ENCODE peak calls at places on chromosomes 7 and 10, in eight cellular contexts. One of them, this sample, is unnamed.

GRCh38 chr7:77727936-77728701 is 31.9 kb downstream of the RSBN1L start:
- ATAC-seq in right cardiac atrium: peak
- ATAC-seq in stimulated activated naive CD8-positive, alpha-beta T cell treated with anti-CD3 and anti-CD28 coated beads, Interleukin-15, Interleukin-2, amounts not matched to agents 100 U/mL and 50 U/mL, for 24 hours: peak
- ATAC-seq in HCT116: no peak
- ATAC-seq in activated T-cell treated with anti-CD3 and anti-CD28 coated beads, Interleukin-2, amount 50 U/mL, for 4 hours: no peak
- ATAC-seq in upper lobe of right lung: peak
- ATAC-seq in upper lobe of left lung: no peak
- ATAC-seq in pancreas: peak
- ATAC-seq in this sample: no peak

GRCh38 chr7:100148225-100148558 is 526 bp upstream of the LAMTOR4 start:
- ATAC-seq in right cardiac atrium: no peak
- ATAC-seq in stimulated activated naive CD8-positive, alpha-beta T cell treated with anti-CD3 and anti-CD28 coated beads, Interleukin-15, Interleukin-2, amounts not matched to agents 100 U/mL and 50 U/mL, for 24 hours: no peak
- ATAC-seq in HCT116: no peak
- ATAC-seq in activated T-cell treated with anti-CD3 and anti-CD28 coated beads, Interleukin-2, amount 50 U/mL, for 4 hours: peak
- ATAC-seq in upper lobe of right lung: no peak
- ATAC-seq in upper lobe of left lung: no peak
- ATAC-seq in pancreas: peak
- ATAC-seq in this sample: no peak

GRCh38 chr10:124119933-124120332 is 26.5 kb upstream of the CHST15 start:
- ATAC-seq in right cardiac atrium: peak
- ATAC-seq in stimulated activated naive CD8-positive, alpha-beta T cell treated with anti-CD3 and anti-CD28 coated beads, Interleukin-15, Interleukin-2, amounts not matched to agents 100 U/mL and 50 U/mL, for 24 hours: no peak
- ATAC-seq in HCT116: no peak
- ATAC-seq in activated T-cell treated with anti-CD3 and anti-CD28 coated beads, Interleukin-2, amount 50 U/mL, for 4 hours: no peak
- ATAC-seq in upper lobe of right lung: peak
- ATAC-seq in upper lobe of left lung: peak
- ATAC-seq in pancreas: no peak
- ATAC-seq in this sample: peak

GRCh38 chr10:31977440-31978157 is 49.0 kb upstream of the ARHGAP12 start:
- ATAC-seq in right cardiac atrium: no peak
- ATAC-seq in stimulated activated naive CD8-positive, alpha-beta T cell treated with anti-CD3 and anti-CD28 coated beads, Interleukin-15, Interleukin-2, amounts not matched to agents 100 U/mL and 50 U/mL, for 24 hours: peak
- ATAC-seq in HCT116: no peak
- ATAC-seq in activated T-cell treated with anti-CD3 and anti-CD28 coated beads, Interleukin-2, amount 50 U/mL, for 4 hours: no peak
- ATAC-seq in upper lobe of right lung: peak
- ATAC-seq in upper lobe of left lung: peak
- ATAC-seq in pancreas: no peak
- ATAC-seq in this sample: peak

GRCh38 chr10:13328126-13328525 is 20.0 kb downstream of the SEPHS1 start:
- ATAC-seq in right cardiac atrium: no peak
- ATAC-seq in stimulated activated naive CD8-positive, alpha-beta T cell treated with anti-CD3 and anti-CD28 coated beads, Interleukin-15, Interleukin-2, amounts not matched to agents 100 U/mL and 50 U/mL, for 24 hours: no peak
- ATAC-seq in HCT116: no peak
- ATAC-seq in activated T-cell treated with anti-CD3 and anti-CD28 coated beads, Interleukin-2, amount 50 U/mL, for 4 hours: no peak
- ATAC-seq in upper lobe of right lung: no peak
- ATAC-seq in upper lobe of left lung: no peak
- ATAC-seq in pancreas: no peak
- ATAC-seq in this sample: no peak

GRCh38 chr10:49047128-49047639 is 68.1 kb downstream of the VSTM4 start:
- ATAC-seq in right cardiac atrium: no peak
- ATAC-seq in stimulated activated naive CD8-positive, alpha-beta T cell treated with anti-CD3 and anti-CD28 coated beads, Interleukin-15, Interleukin-2, amounts not matched to agents 100 U/mL and 50 U/mL, for 24 hours: no peak
- ATAC-seq in HCT116: no peak
- ATAC-seq in activated T-cell treated with anti-CD3 and anti-CD28 coated beads, Interleukin-2, amount 50 U/mL, for 4 hours: no peak
- ATAC-seq in upper lobe of right lung: no peak
- ATAC-seq in upper lobe of left lung: no peak
- ATAC-seq in pancreas: no peak
- ATAC-seq in this sample: no peak

GRCh38 chr10:103120977-103121735 is 71.9 kb downstream of the NT5C2 start:
- ATAC-seq in right cardiac atrium: peak
- ATAC-seq in stimulated activated naive CD8-positive, alpha-beta T cell treated with anti-CD3 and anti-CD28 coated beads, Interleukin-15, Interleukin-2, amounts not matched to agents 100 U/mL and 50 U/mL, for 24 hours: no peak
- ATAC-seq in HCT116: no peak
- ATAC-seq in activated T-cell treated with anti-CD3 and anti-CD28 coated beads, Interleukin-2, amount 50 U/mL, for 4 hours: no peak
- ATAC-seq in upper lobe of right lung: no peak
- ATAC-seq in upper lobe of left lung: no peak
- ATAC-seq in pancreas: no peak
- ATAC-seq in this sample: no peak

GRCh38 chr10:133364645-133365431 is 7.0 kb upstream of the FUOM start:
- ATAC-seq in right cardiac atrium: no peak
- ATAC-seq in stimulated activated naive CD8-positive, alpha-beta T cell treated with anti-CD3 and anti-CD28 coated beads, Interleukin-15, Interleukin-2, amounts not matched to agents 100 U/mL and 50 U/mL, for 24 hours: no peak
- ATAC-seq in HCT116: no peak
- ATAC-seq in activated T-cell treated with anti-CD3 and anti-CD28 coated beads, Interleukin-2, amount 50 U/mL, for 4 hours: no peak
- ATAC-seq in upper lobe of right lung: no peak
- ATAC-seq in upper lobe of left lung: no peak
- ATAC-seq in pancreas: no peak
- ATAC-seq in this sample: no peak

GRCh38 chr7:49763791-49764190 is 9.6 kb upstream of the VWC2 start:
- ATAC-seq in right cardiac atrium: no peak
- ATAC-seq in stimulated activated naive CD8-positive, alpha-beta T cell treated with anti-CD3 and anti-CD28 coated beads, Interleukin-15, Interleukin-2, amounts not matched to agents 100 U/mL and 50 U/mL, for 24 hours: no peak
- ATAC-seq in HCT116: no peak
- ATAC-seq in activated T-cell treated with anti-CD3 and anti-CD28 coated beads, Interleukin-2, amount 50 U/mL, for 4 hours: no peak
- ATAC-seq in upper lobe of right lung: no peak
- ATAC-seq in upper lobe of left lung: no peak
- ATAC-seq in pancreas: no peak
- ATAC-seq in this sample: no peak

GRCh38 chr10:22427890-22428571 is 82.7 kb downstream of the SPAG6 start:
- ATAC-seq in right cardiac atrium: peak
- ATAC-seq in stimulated activated naive CD8-positive, alpha-beta T cell treated with anti-CD3 and anti-CD28 coated beads, Interleukin-15, Interleukin-2, amounts not matched to agents 100 U/mL and 50 U/mL, for 24 hours: no peak
- ATAC-seq in HCT116: peak
- ATAC-seq in activated T-cell treated with anti-CD3 and anti-CD28 coated beads, Interleukin-2, amount 50 U/mL, for 4 hours: no peak
- ATAC-seq in upper lobe of right lung: no peak
- ATAC-seq in upper lobe of left lung: no peak
- ATAC-seq in pancreas: peak
- ATAC-seq in this sample: no peak

GRCh38 chr7:95204618-95205017 is 119.7 kb downstream of the PON1 start:
- ATAC-seq in right cardiac atrium: peak
- ATAC-seq in stimulated activated naive CD8-positive, alpha-beta T cell treated with anti-CD3 and anti-CD28 coated beads, Interleukin-15, Interleukin-2, amounts not matched to agents 100 U/mL and 50 U/mL, for 24 hours: no peak
- ATAC-seq in HCT116: no peak
- ATAC-seq in activated T-cell treated with anti-CD3 and anti-CD28 coated beads, Interleukin-2, amount 50 U/mL, for 4 hours: no peak
- ATAC-seq in upper lobe of right lung: peak
- ATAC-seq in upper lobe of left lung: no peak
- ATAC-seq in pancreas: no peak
- ATAC-seq in this sample: no peak

GRCh38 chr10:29569778-29570177 is 65.0 kb downstream of the SVIL start:
- ATAC-seq in right cardiac atrium: no peak
- ATAC-seq in stimulated activated naive CD8-positive, alpha-beta T cell treated with anti-CD3 and anti-CD28 coated beads, Interleukin-15, Interleukin-2, amounts not matched to agents 100 U/mL and 50 U/mL, for 24 hours: no peak
- ATAC-seq in HCT116: no peak
- ATAC-seq in activated T-cell treated with anti-CD3 and anti-CD28 coated beads, Interleukin-2, amount 50 U/mL, for 4 hours: no peak
- ATAC-seq in upper lobe of right lung: no peak
- ATAC-seq in upper lobe of left lung: no peak
- ATAC-seq in pancreas: no peak
- ATAC-seq in this sample: no peak

GRCh38 chr7:84528756-84529479 is 334.3 kb upstream of the SEMA3A start:
- ATAC-seq in right cardiac atrium: no peak
- ATAC-seq in stimulated activated naive CD8-positive, alpha-beta T cell treated with anti-CD3 and anti-CD28 coated beads, Interleukin-15, Interleukin-2, amounts not matched to agents 100 U/mL and 50 U/mL, for 24 hours: no peak
- ATAC-seq in HCT116: no peak
- ATAC-seq in activated T-cell treated with anti-CD3 and anti-CD28 coated beads, Interleukin-2, amount 50 U/mL, for 4 hours: no peak
- ATAC-seq in upper lobe of right lung: no peak
- ATAC-seq in upper lobe of left lung: no peak
- ATAC-seq in pancreas: no peak
- ATAC-seq in this sample: no peak

GRCh38 chr7:96273716-96274115 is 48.2 kb downstream of the SLC25A13 start:
- ATAC-seq in right cardiac atrium: no peak
- ATAC-seq in stimulated activated naive CD8-positive, alpha-beta T cell treated with anti-CD3 and anti-CD28 coated beads, Interleukin-15, Interleukin-2, amounts not matched to agents 100 U/mL and 50 U/mL, for 24 hours: no peak
- ATAC-seq in HCT116: no peak
- ATAC-seq in activated T-cell treated with anti-CD3 and anti-CD28 coated beads, Interleukin-2, amount 50 U/mL, for 4 hours: no peak
- ATAC-seq in upper lobe of right lung: no peak
- ATAC-seq in upper lobe of left lung: no peak
- ATAC-seq in pancreas: no peak
- ATAC-seq in this sample: no peak

GRCh38 chr7:151541709-151542499 is 22.2 kb upstream of the RHEB start:
- ATAC-seq in right cardiac atrium: no peak
- ATAC-seq in stimulated activated naive CD8-positive, alpha-beta T cell treated with anti-CD3 and anti-CD28 coated beads, Interleukin-15, Interleukin-2, amounts not matched to agents 100 U/mL and 50 U/mL, for 24 hours: no peak
- ATAC-seq in HCT116: no peak
- ATAC-seq in activated T-cell treated with anti-CD3 and anti-CD28 coated beads, Interleukin-2, amount 50 U/mL, for 4 hours: no peak
- ATAC-seq in upper lobe of right lung: no peak
- ATAC-seq in upper lobe of left lung: no peak
- ATAC-seq in pancreas: no peak
- ATAC-seq in this sample: no peak

This sample was measured in stimulated activated memory B cell treated with anti-CD40 and anti-IgM and Interleukin-4, amounts not matched to agents 10 μg/mL and 1 μg/mL and 100 μg/mL, for 72 hours.